ENCODE peak calls at places on chromosomes 16 and 17, in six cellular contexts. J is ovary, H is body of pancreas, F is transverse colon, W is tibial nerve, I is HCT116. O is an unnamed sample.

GRCh38 chr16:12878973-12879372 is 22.4 kb upstream of the SHISA9 start:
- DNase-seq in J (no peak), H (no peak), F (no peak), W (no peak), I (no peak), O (no peak)

GRCh38 chr17:71192848-71193247 is 928.0 kb upstream of the SOX9 start:
- DNase-seq in J (no peak), H (no peak), F (no peak), W (no peak), I (no peak), O (no peak)

GRCh38 chr17:39107973-39108372 is 43.5 kb downstream of the PLXDC1 start:
- DNase-seq in J (no peak), H (no peak), F (no peak), W (no peak), I (no peak), O (no peak)

GRCh38 chr16:75244225-75244792 is 7.1 kb downstream of the BCAR1 start:
- DNase-seq in J (peak), H (peak), F (peak), W (no peak), I (no peak), O (no peak)

GRCh38 chr17:79005063-79005861 is 4.3 kb downstream of the CANT1 start:
- DNase-seq in J (no peak), H (peak), F (peak), W (no peak), I (no peak), O (peak)

GRCh38 chr17:16987830-16988601 is 16.1 kb upstream of the TNFRSF13B start:
- DNase-seq in J (no peak), H (no peak), F (peak), W (peak), I (no peak), O (peak)

GRCh38 chr17:59490259-59490658 is 75.2 kb upstream of the DHX40 start:
- DNase-seq in J (no peak), H (no peak), F (no peak), W (no peak), I (no peak), O (no peak)

GRCh38 chr17:44558349-44559287 is 1.3 kb downstream of the FZD2 start:
- DNase-seq in J (peak), H (no peak), F (no peak), W (no peak), I (no peak), O (no peak)

GRCh38 chr17:21119247-21119944 is 7.4 kb upstream of the DHRS7B start:
- DNase-seq in J (peak), H (peak), F (peak), W (peak), I (peak), O (peak)

GRCh38 chr17:16148596-16148995 is 66.7 kb downstream of the NCOR1 start:
- DNase-seq in J (no peak), H (no peak), F (no peak), W (no peak), I (no peak), O (no peak)

GRCh38 chr16:8571061-8571596 is 19.2 kb downstream of the TMEM114 start:
- DNase-seq in J (no peak), H (no peak), F (no peak), W (no peak), I (no peak), O (peak)

GRCh38 chr16:55480228-55480655 is 1.2 kb downstream of the MMP2 start:
- DNase-seq in J (peak), H (peak), F (peak), W (peak), I (no peak), O (peak)

GRCh38 chr17:50196826-50197225 is 4.6 kb downstream of the COL1A1 start:
- DNase-seq in J (no peak), H (no peak), F (no peak), W (no peak), I (no peak), O (no peak)

GRCh38 chr17:76246080-76247066 is 6.1 kb upstream of the RNF157 start:
- DNase-seq in J (no peak), H (no peak), F (peak), W (no peak), I (no peak), O (no peak)

GRCh38 chr17:229945-230235 is 48.4 kb upstream of the DOC2B start:
- DNase-seq in J (no peak), H (peak), F (peak), W (no peak), I (no peak), O (no peak)

DNA sequence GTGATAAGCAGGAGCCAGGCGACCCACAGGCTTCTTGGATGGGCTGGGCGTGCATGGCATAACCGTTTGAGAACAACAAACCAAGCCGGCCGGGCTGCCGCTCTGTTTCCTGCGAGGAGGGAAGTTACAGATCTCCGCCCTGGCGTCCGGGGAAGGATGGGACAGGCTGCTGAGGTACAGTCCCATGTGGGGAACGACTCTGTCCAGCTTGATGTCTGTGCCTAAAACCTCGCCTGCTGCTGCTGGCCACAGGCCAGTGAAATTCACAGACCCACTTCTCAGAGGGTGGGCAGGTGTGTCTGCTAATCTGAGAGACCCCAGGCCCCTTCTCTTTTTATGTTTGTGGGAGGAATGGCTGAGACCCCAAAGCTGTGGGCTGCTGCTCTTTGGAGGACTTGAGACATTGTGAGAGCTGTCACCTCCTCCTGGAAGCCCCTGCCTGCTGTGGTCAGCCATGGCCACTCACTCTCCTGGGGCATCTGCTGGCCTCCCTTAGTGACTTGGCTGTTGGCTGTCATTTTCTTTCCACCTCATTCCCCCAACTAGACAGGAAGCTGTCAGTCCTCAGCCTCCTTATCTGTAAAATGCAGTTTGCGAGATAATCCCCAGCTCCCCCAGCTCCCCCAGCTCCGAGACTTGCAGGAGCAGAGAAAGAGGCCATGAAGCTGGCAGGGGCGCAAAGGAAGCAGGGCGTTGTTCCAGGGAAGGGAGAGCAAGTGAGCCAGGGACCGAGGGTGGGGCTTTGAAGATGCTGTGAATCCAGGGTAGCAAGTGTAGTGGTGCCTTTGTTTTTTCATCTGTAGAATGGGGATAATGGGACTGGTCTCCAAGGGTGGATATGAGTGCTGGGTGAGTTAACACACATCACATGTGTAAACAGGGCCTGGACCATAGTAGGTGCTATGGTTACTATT is 51.0 kb downstream of the CMIP start:
- DNase-seq in J (no peak), H (no peak), F (peak), W (no peak), I (no peak), O (peak)
- TF ChIP-seq POLR2A in J (no peak), H (no peak), F (no peak), W (no peak), I (no peak), O (no peak)

GRCh38 chr16:88015806-88016140 is 64.5 kb downstream of the BANP start:
- DNase-seq in J (peak), H (no peak), F (no peak), W (no peak), I (no peak), O (no peak)

GRCh38 chr16:88019847-88020512 is 68.7 kb downstream of the BANP start:
- DNase-seq in J (no peak), H (no peak), F (no peak), W (no peak), I (no peak), O (no peak)

GRCh38 chr16:88017006-88017405 is 65.8 kb downstream of the BANP start:
- DNase-seq in J (peak), H (peak), F (no peak), W (no peak), I (no peak), O (no peak)

GRCh38 chr16:88014954-88015805 is 63.9 kb downstream of the BANP start:
- DNase-seq in J (peak), H (no peak), F (no peak), W (no peak), I (no peak), O (no peak)

DNA sequence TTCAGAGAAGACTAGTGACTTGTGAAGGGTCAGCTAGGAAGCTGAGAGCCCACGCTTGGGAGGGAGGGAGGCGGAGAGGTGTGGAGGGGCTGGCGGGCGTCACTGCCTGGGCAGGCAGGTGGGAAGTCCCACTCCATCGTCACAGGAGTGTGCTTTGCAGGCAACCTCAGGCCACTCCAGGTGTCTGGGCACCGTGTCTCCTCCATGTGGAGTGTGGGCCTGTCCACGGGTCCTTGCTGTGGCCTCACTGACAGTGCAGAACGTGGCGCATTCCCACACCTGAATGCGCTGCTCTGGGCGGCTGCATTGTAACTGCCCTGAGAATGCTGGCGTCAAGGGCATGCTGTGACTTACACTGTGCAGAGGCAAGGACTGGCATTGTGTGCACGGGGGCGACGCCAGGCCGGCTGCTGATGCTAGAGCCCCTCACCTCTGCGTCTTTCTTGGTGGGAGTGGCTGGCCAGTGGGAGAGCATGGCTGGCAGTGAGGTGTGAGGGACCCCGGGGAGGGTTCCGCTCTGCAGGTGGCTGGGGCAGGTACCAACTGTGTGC is 66.4 kb downstream of the BANP start:
- DNase-seq in J (peak), H (no peak), F (no peak), W (no peak), I (no peak), O (no peak)
- TF ChIP-seq POLR2A in J (no peak), H (no peak), F (no peak), W (no peak), I (no peak), O (no peak)

GRCh38 chr17:81912441-81913309 is 1.5 kb upstream of the PCYT2 start:
- DNase-seq in J (no peak), H (no peak), F (no peak), W (no peak), I (peak), O (no peak)

GRCh38 chr17:81910840-81911276 is 341 bp downstream of the PCYT2 start:
- DNase-seq in J (no peak), H (peak), F (peak), W (no peak), I (no peak), O (no peak)

GRCh38 chr17:81909966-81910839 is 996 bp downstream of the PCYT2 start:
- DNase-seq in J (no peak), H (peak), F (peak), W (no peak), I (no peak), O (no peak)

GRCh38 chr17:81911969-81912368 is 770 bp upstream of the PCYT2 start:
- DNase-seq in J (no peak), H (no peak), F (no peak), W (no peak), I (no peak), O (no peak)

DNA sequence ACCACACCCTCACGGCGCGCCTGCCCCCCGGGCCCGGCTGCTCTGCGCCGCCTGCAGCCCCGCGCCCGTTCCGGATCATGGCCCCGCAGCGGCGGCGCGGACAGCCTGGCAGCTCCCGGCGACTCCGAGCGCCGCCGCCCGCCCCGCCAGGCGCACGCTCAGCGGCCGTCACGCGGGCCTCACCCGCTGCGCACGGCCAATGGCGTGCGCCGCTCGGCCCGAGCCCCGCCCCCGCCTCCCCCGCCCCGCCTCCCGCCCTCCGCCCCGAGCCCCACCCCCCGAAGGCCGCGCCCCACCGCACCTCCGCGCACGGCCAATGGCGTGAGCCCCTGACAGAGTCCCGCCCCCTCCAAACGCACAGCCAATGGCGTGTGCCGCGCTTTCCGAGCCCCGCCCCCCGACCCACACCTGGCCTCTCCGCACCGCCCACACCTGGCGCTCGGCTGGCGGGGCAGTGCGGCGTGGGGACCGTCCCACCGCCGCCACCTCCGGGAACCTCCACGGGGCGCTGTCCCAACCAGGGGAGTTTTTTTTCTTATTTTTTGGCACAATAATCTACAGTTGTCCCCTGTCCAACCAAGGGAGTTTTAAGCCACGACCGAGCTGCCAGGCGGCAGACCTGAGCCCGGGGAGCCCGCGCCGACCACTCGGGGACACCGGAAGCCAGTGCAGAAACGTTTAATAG is at the start of gene PCYT2:
- DNase-seq in J (peak), H (peak), F (peak), W (peak), I (peak), O (peak)
- TF ChIP-seq POLR2A in J (no peak), H (no peak), F (no peak), W (peak), I (no peak), O (no peak)

GRCh38 chr16:787978-788398 is at the start of gene RPUSD1:
- DNase-seq in J (no peak), H (peak), F (no peak), W (no peak), I (no peak), O (no peak)
- TF ChIP-seq POLR2A in J (no peak), H (no peak), F (no peak), W (no peak), I (no peak), O (no peak)

DNA sequence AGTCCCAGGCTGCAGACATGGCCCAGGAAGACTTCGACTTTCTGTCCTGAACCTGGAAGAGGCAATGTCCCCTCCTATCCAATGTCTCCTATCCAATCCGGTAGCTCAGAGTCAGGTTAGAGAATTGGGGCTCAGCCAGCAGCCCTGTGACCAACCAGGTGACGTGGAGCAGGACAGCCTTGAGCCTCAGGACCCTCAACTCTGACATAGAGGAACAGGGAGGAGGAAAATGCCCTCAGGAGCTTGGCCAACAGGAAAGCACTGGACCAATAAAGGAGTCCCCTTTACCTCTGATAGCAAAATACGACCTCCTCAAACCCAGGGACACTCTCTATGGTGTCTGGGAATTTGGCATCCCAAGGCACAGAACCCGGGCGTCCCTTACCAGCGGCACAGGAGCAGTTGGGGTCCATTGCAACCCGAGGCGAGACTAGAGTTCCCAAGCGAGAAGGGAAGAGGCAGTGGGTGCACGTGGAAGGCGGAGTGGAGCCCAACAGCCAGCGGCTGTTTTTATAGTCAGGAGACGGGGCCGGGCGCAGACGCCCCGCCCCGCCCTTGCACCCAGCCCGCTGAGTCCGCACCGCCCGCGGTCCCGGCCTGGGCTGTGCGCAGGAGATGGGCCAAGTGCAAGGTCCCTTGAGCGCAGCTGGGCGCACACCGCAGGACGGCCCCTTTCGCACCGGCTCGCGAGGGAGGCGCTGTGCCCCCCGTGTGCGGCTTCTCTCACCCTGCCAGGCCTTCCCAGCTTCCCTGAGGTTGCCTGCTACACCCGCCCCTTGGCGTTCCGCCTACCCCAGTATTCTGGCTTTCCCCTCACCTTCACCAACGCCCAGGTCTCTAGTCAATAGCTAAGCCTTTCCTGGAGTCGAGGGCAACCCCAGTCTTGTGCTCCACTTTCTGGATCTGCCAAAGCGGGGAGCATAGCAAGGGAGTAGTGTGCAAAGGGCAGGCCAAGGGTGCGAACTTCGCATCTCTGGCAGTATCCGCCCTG is at the start of gene MT1G:
- DNase-seq in J (no peak), H (peak), F (peak), W (no peak), I (no peak), O (peak)
- TF ChIP-seq POLR2A in J (no peak), H (peak), F (peak), W (no peak), I (no peak), O (no peak)

DNA sequence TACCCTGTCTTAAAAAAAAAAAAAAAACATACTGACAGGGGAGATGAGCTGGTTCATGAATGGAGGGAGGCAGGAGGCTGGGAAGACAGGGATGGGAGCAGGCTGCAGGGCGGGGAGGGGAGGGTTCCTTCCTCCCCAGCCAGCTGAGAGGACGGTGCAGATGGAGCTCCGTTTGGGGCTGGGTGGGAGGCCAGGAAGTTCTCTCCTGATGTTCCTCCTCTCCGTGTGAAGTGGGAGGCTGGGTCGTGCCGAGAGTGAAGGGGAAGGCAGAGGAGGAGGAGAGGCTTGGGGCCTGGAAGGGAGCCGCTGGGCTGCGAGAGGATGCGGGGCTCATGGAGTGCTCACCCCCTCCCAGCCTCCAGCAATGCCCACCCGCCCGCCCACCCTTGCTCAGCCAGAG is 21.3 kb downstream of the SBK1 start:
- DNase-seq in J (no peak), H (no peak), F (no peak), W (no peak), I (no peak), O (no peak)
- TF ChIP-seq POLR2A in J (no peak), H (no peak), F (no peak), W (no peak), I (no peak), O (no peak)

GRCh38 chr17:82030470-82031302 is 792 bp upstream of the RAC3 start:
- DNase-seq in J (peak), H (peak), F (peak), W (peak), I (peak), O (peak)
- TF ChIP-seq POLR2A in J (no peak), H (no peak), F (peak), W (no peak), I (no peak), O (no peak)

GRCh38 chr16:30874821-30875717 is 18.8 kb downstream of the BCL7C start:
- DNase-seq in J (peak), H (peak), F (peak), W (peak), I (peak), O (peak)
- TF ChIP-seq POLR2A in J (peak), H (peak), F (peak), W (peak), I (peak), O (no peak)